ENCODE peak calls at places on chromosomes 7 and 10, in six cellular contexts. P is NCI-H1092 treated with DMSO at 0.1 percent for 48 hours; V is pons; S is activated gamma-delta T cell treated with anti-CD3 and anti-CD28 coated beads, Interleukin-2, amount 50 U/mL, for 16 hours; I is HepG2; H is HTR-8/SVneo. Q is an unnamed sample.

GRCh38 chr10:132301371-132302330 is 6.1 kb downstream of the STK32C start:
- DNase-seq in H (no peak), I (no peak), V (no peak), P (no peak), S (no peak), Q (no peak)

GRCh38 chr10:8810677-8811076 is 756.2 kb downstream of the GATA3 start:
- DNase-seq in I (no peak), V (no peak), P (no peak), S (no peak), H (no peak), Q (no peak)

GRCh38 chr10:112696587-112696986 is 249.6 kb downstream of the VTI1A start:
- DNase-seq in S (no peak), H (no peak), V (no peak), I (no peak), P (no peak), Q (no peak)

GRCh38 chr7:139095194-139095659 is 14.3 kb downstream of the ZC3HAV1 start:
- DNase-seq in H (no peak), S (peak; percentile 60), I (no peak), P (no peak), V (no peak), Q (no peak)

GRCh38 chr7:121003986-121004685 is 15.6 kb downstream of the CPED1 start:
- DNase-seq in P (peak; percentile 73), H (no peak), S (no peak), V (no peak), I (no peak), Q (peak; percentile 91)

GRCh38 chr7:84912993-84913635 is 273.7 kb downstream of the SEMA3D start:
- DNase-seq in I (no peak), V (no peak), H (no peak), S (no peak), P (no peak), Q (no peak)

GRCh38 chr7:43071604-43072003 is 40.8 kb upstream of the HECW1 start:
- DNase-seq in S (no peak), P (no peak), H (no peak), V (no peak), I (no peak), Q (no peak)

GRCh38 chr7:141444956-141445355 is 106.3 kb upstream of the AGK start:
- DNase-seq in H (no peak), V (no peak), P (no peak), I (no peak), S (no peak), Q (no peak)

GRCh38 chr10:37754538-37755323 is 102.7 kb downstream of the ZNF248 start:
- DNase-seq in P (peak; percentile 0), I (peak; percentile 64), S (no peak), V (peak; percentile 55), H (peak; percentile 26), Q (no peak)

GRCh38 chr10:77846718-77847311 is 79.7 kb downstream of the DLG5 start:
- DNase-seq in P (peak; percentile 50), I (peak; percentile 53), H (peak; percentile 78), V (peak; percentile 79), S (peak; percentile 41), Q (peak; percentile 86)

GRCh38 chr10:896982-897381 is 34.5 kb downstream of the LARP4B start:
- DNase-seq in V (no peak), S (no peak), I (no peak), P (no peak), H (no peak), Q (no peak)

GRCh38 chr10:86747796-86748581 is 8.4 kb upstream of the BMPR1A start:
- DNase-seq in S (no peak), I (no peak), P (peak; percentile 19), V (no peak), H (no peak), Q (no peak)

GRCh38 chr7:36181668-36182067 is 28.6 kb downstream of the EEPD1 start:
- DNase-seq in V (no peak), P (no peak), I (peak; percentile 23), H (no peak), S (no peak), Q (no peak)

GRCh38 chr10:28130267-28130666 is 131.4 kb upstream of the ODAD2 start:
- DNase-seq in V (no peak), H (peak; percentile 48), P (no peak), S (no peak), I (no peak), Q (no peak)

GRCh38 chr10:92420554-92421275 is 129.7 kb downstream of the MARCHF5 start:
- DNase-seq in I (no peak), H (no peak), S (no peak), V (no peak), P (no peak), Q (no peak)

GRCh38 chr7:154975984-154976383 is 26.9 kb downstream of the PAXIP1 start:
- DNase-seq in S (no peak), H (no peak), I (no peak), P (no peak), V (peak; percentile 12), Q (no peak)

GRCh38 chr10:15684768-15685167 is 35.0 kb downstream of the ITGA8 start:
- DNase-seq in V (no peak), P (no peak), S (no peak), I (no peak), H (no peak), Q (no peak)

GRCh38 chr7:112503361-112504023 is 22.7 kb downstream of the LSMEM1 start:
- DNase-seq in V (no peak), H (no peak), S (no peak), I (no peak), P (no peak), Q (no peak)

GRCh38 chr7:24143547-24143946 is 140.4 kb upstream of the NPY start:
- DNase-seq in H (no peak), V (no peak), P (no peak), I (no peak), S (no peak), Q (no peak)

GRCh38 chr7:122702872-122703510 is at the start of gene RNF148:
- DNase-seq in S (no peak), P (no peak), I (no peak), H (no peak), V (no peak), Q (peak; percentile 52)

GRCh38 chr10:7410306-7410799 is 481 bp downstream of the SFMBT2 start:
- DNase-seq in I (no peak), P (peak; percentile 50), H (no peak), S (no peak), V (peak; percentile 20), Q (peak; percentile 42)

GRCh38 chr10:86261933-86262665 is 104.5 kb downstream of the GRID1 start:
- DNase-seq in V (peak; percentile 87), I (peak; percentile 5), H (no peak), P (peak; percentile 47), S (no peak), Q (peak; percentile 17)

GRCh38 chr7:33091641-33092191 is 17.5 kb downstream of the RP9 start:
- DNase-seq in I (no peak), V (no peak), H (no peak), P (no peak), S (no peak), Q (no peak)

GRCh38 chr10:31953080-31953479 is 24.4 kb upstream of the ARHGAP12 start:
- DNase-seq in V (no peak), S (no peak), P (no peak), H (no peak), I (no peak), Q (no peak)

GRCh38 chr7:16436306-16436705 is 15.0 kb upstream of the CRPPA start:
- DNase-seq in H (no peak), V (no peak), S (no peak), P (no peak), I (no peak), Q (no peak)

GRCh38 chr10:89963446-89964102 is 262.2 kb downstream of the KIF20B start:
- DNase-seq in V (no peak), H (no peak), P (no peak), S (no peak), I (no peak), Q (no peak)

Q was measured in G401.